ENCODE peak calls at places on chromosomes 11 and 22, in eight cellular contexts. T, U, J, O, I, R, Q and Y are unnamed samples.

GRCh38 chr11:33256031-33256807 is 962 bp upstream of the HIPK3 start:
- DNase-seq in I (no peak), U (no peak), O (no peak), T (no peak), R (no peak), Q (no peak), J (peak; percentile 24), Y (no peak)

GRCh38 chr11:120715239-120715638 is 203.7 kb downstream of the GRIK4 start:
- DNase-seq in I (peak; percentile 9), R (peak; percentile 44), Q (no peak), O (no peak), U (no peak), J (no peak), T (no peak), Y (no peak)

GRCh38 chr11:78595431-78596130 is 20.9 kb upstream of the NARS2 start:
- DNase-seq in Q (no peak), R (no peak), I (peak; percentile 44), O (no peak), J (no peak), T (no peak), U (no peak), Y (no peak)

GRCh38 chr22:17912942-17913704 is 111.2 kb downstream of the MICAL3 start:
- DNase-seq in T (no peak), J (no peak), O (no peak), U (no peak), I (peak; percentile 35), Q (no peak), R (no peak), Y (no peak)

GRCh38 chr22:36954251-36955014 is 41.0 kb downstream of the CSF2RB start:
- DNase-seq in T (no peak), I (no peak), R (no peak), U (no peak), O (no peak), J (no peak), Q (no peak), Y (no peak)

GRCh38 chr22:30591191-30591587 is 521 bp downstream of the PES1 start:
- DNase-seq in U (no peak), I (peak; percentile 22), T (peak; percentile 10), J (no peak), R (no peak), O (no peak), Q (no peak), Y (no peak)

GRCh38 chr11:43358308-43358669 is 431 bp upstream of the TTC17 start:
- DNase-seq in O (no peak), U (no peak), Q (no peak), J (peak; percentile 14), R (no peak), I (no peak), T (no peak), Y (no peak)

GRCh38 chr22:45308624-45309421 is 911 bp upstream of the FAM118A start:
- DNase-seq in O (peak; percentile 12), I (no peak), R (no peak), T (no peak), J (no peak), U (peak; percentile 13), Q (no peak), Y (no peak)

GRCh38 chr22:37610480-37611148 is 2.0 kb downstream of the GGA1 start:
- DNase-seq in U (no peak), J (no peak), I (no peak), T (no peak), Q (peak; percentile 74), R (no peak), O (no peak), Y (no peak)

GRCh38 chr11:36688892-36689291 is 90.9 kb upstream of the RAG2 start:
- DNase-seq in Q (no peak), J (no peak), U (no peak), R (no peak), O (no peak), T (no peak), I (no peak), Y (no peak)

GRCh38 chr22:19476023-19476422 is 3.0 kb downstream of the UFD1 start:
- DNase-seq in J (no peak), Q (no peak), O (no peak), R (no peak), T (no peak), U (no peak), I (no peak), Y (no peak)

GRCh38 chr11:91115116-91115515 is 892.3 kb upstream of the CHORDC1 start:
- DNase-seq in O (no peak), Q (no peak), I (no peak), J (no peak), R (no peak), U (no peak), T (no peak), Y (no peak)

GRCh38 chr11:79076526-79077115 is 364.2 kb downstream of the TENM4 start:
- DNase-seq in I (peak; percentile 37), Q (peak; percentile 62), O (no peak), U (peak; percentile 6), R (no peak), T (no peak), J (no peak), Y (no peak)

GRCh38 chr11:44033856-44034255 is 13.9 kb upstream of the ACCSL start:
- DNase-seq in J (no peak), Q (no peak), I (no peak), R (no peak), U (no peak), T (no peak), O (no peak), Y (no peak)

GRCh38 chr22:26199665-26200064 is 30.4 kb downstream of the SEZ6L start:
- DNase-seq in T (no peak), Q (no peak), U (no peak), O (no peak), R (no peak), J (no peak), I (no peak), Y (no peak)

GRCh38 chr11:116791002-116791812 is 472 bp downstream of the APOA5 start:
- DNase-seq in Q (peak; percentile 87), J (no peak), I (peak; percentile 59), U (peak; percentile 75), R (peak; percentile 73), O (peak; percentile 64), T (no peak), Y (no peak)

GRCh38 chr22:38738475-38739070 is 17.2 kb downstream of the SUN2 start:
- DNase-seq in J (no peak), R (no peak), O (no peak), T (no peak), Q (peak; percentile 29), I (no peak), U (no peak), Y (no peak)

GRCh38 chr11:78211565-78211964 is 22.8 kb downstream of the USP35 start:
- DNase-seq in J (no peak), R (no peak), O (no peak), U (no peak), Q (no peak), T (no peak), I (no peak), Y (no peak)

GRCh38 chr22:20610243-20610686 is 102.9 kb downstream of the MED15 start:
- DNase-seq in T (no peak), R (no peak), I (no peak), O (no peak), J (no peak), U (no peak), Q (peak; percentile 30), Y (no peak)

GRCh38 chr11:122598971-122599370 is 56.6 kb upstream of the UBASH3B start:
- DNase-seq in O (no peak), T (no peak), I (no peak), U (no peak), R (no peak), J (peak; percentile 25), Q (no peak), Y (no peak)

GRCh38 chr11:65424200-65425104 is 1.9 kb downstream of the NEAT1 start:
- DNase-seq in R (no peak), U (peak; percentile 66), J (peak; percentile 63), O (peak; percentile 49), T (peak; percentile 19), I (peak; percentile 60), Q (peak; percentile 57), Y (no peak)

GRCh38 chr11:118639899-118640298 is 32.5 kb downstream of the PHLDB1 start:
- DNase-seq in U (no peak), T (no peak), I (no peak), Q (no peak), J (no peak), O (no peak), R (no peak), Y (no peak)

GRCh38 chr11:92332986-92333385 is 108.4 kb downstream of the FAT3 start:
- DNase-seq in T (no peak), I (peak; percentile 88), J (no peak), R (no peak), O (no peak), Q (no peak), U (no peak), Y (no peak)

GRCh38 chr11:81070948-81071347 is 1630.1 kb upstream of the TENM4 start:
- DNase-seq in O (no peak), J (no peak), T (no peak), Q (no peak), I (no peak), U (no peak), R (peak; percentile 6), Y (peak; percentile 3)

GRCh38 chr22:39236321-39237275 is 8.2 kb downstream of the PDGFB start:
- DNase-seq in J (no peak), Q (peak; percentile 51), U (peak; percentile 23), T (no peak), I (no peak), R (peak; percentile 80), O (no peak), Y (peak; percentile 67)

GRCh38 chr22:46649176-46650077 is 29.2 kb downstream of the GRAMD4 start:
- DNase-seq in I (no peak), R (no peak), U (no peak), T (no peak), O (no peak), Q (no peak), J (no peak), Y (no peak)